ENCODE peak calls at places on chromosomes 4 and X, in nine cellular contexts. L, P, Z, K, H, J, A, B and Y are unnamed samples.
A peak's percentile ranks its signal among the peaks of the same experiment; 100 is the strongest.

GRCh38 chrX:22399793-22400192 is 127.1 kb downstream of the CBLL2 start:
- DNase-seq in L (peak; percentile 33), P (no peak), Z (no peak), K (no peak), H (no peak), J (no peak), A (peak; percentile 32), B (peak; percentile 37), Y (no peak)

GRCh38 chrX:40660381-40660780 is 13.0 kb upstream of the CXorf38 start:
- DNase-seq in L (no peak), P (no peak), Z (no peak), K (no peak), H (no peak), J (no peak), A (no peak), B (no peak), Y (no peak)

GRCh38 chr4:174089711-174090110 is 193.8 kb downstream of the FBXO8 start:
- DNase-seq in L (no peak), P (no peak), Z (no peak), K (no peak), H (no peak), J (no peak), A (no peak), B (no peak), Y (no peak)

GRCh38 chr4:7631288-7631633 is 196.5 kb upstream of the PSAPL1 start:
- DNase-seq in L (no peak), P (no peak), Z (no peak), K (no peak), H (no peak), J (no peak), A (no peak), B (no peak), Y (no peak)

GRCh38 chr4:106541253-106541652 is 172.7 kb upstream of the GIMD1 start:
- DNase-seq in L (peak; percentile 55), P (peak; percentile 74), Z (no peak), K (peak; percentile 27), H (no peak), J (no peak), A (peak; percentile 81), B (peak; percentile 82), Y (no peak)

GRCh38 chr4:147760695-147761094 is 28.8 kb downstream of the ARHGAP10 start:
- DNase-seq in L (no peak), P (no peak), Z (peak; percentile 30), K (no peak), H (no peak), J (peak; percentile 43), A (no peak), B (no peak), Y (peak; percentile 25)

GRCh38 chrX:135345328-135345645 is 36.0 kb downstream of the ETDC start:
- DNase-seq in L (peak; percentile 34), P (peak; percentile 67), Z (peak; percentile 29), K (peak; percentile 63), H (peak; percentile 5), J (peak; percentile 74), A (peak; percentile 61), B (peak; percentile 63), Y (peak; percentile 63)

GRCh38 chr4:80265571-80266266 is 745 bp upstream of the FGF5 start:
- DNase-seq in L (peak; percentile 52), P (peak; percentile 84), Z (no peak), K (peak; percentile 57), H (no peak), J (no peak), A (peak; percentile 95), B (peak; percentile 82), Y (no peak)

GRCh38 chrX:21798677-21799219 is 40.7 kb upstream of the MBTPS2 start:
- DNase-seq in L (peak; percentile 85), P (peak; percentile 45), Z (no peak), K (no peak), H (peak; percentile 9), J (no peak), A (peak; percentile 9), B (peak; percentile 80), Y (no peak)

GRCh38 chr4:69473699-69474098 is 22.0 kb downstream of the UGT2B4 start:
- DNase-seq in L (no peak), P (no peak), Z (no peak), K (no peak), H (no peak), J (no peak), A (no peak), B (no peak), Y (no peak)

GRCh38 chr4:93000914-93001313 is 697.1 kb downstream of the GRID2 start:
- DNase-seq in L (no peak), P (no peak), Z (no peak), K (no peak), H (no peak), J (no peak), A (no peak), B (no peak), Y (no peak)

GRCh38 chrX:46324166-46324565 is 221.1 kb downstream of the ZNF674 start:
- DNase-seq in L (no peak), P (no peak), Z (no peak), K (no peak), H (no peak), J (no peak), A (peak; percentile 51), B (no peak), Y (no peak)

GRCh38 chrX:46328133-46328532 is 217.1 kb downstream of the ZNF674 start:
- DNase-seq in L (no peak), P (no peak), Z (no peak), K (no peak), H (no peak), J (no peak), A (no peak), B (no peak), Y (no peak)

GRCh38 chrX:46325312-46325877 is 219.8 kb downstream of the ZNF674 start:
- DNase-seq in L (peak; percentile 96), P (peak; percentile 65), Z (no peak), K (peak; percentile 18), H (peak; percentile 80), J (peak; percentile 79), A (peak; percentile 77), B (peak; percentile 77), Y (peak; percentile 59)

GRCh38 chrX:46327229-46328081 is 217.8 kb downstream of the ZNF674 start:
- DNase-seq in L (peak; percentile 91), P (peak; percentile 47), Z (no peak), K (no peak), H (peak; percentile 69), J (peak; percentile 56), A (peak; percentile 55), B (peak; percentile 29), Y (peak; percentile 86)

GRCh38 chrX:46326161-46326560 is 219.1 kb downstream of the ZNF674 start:
- DNase-seq in L (peak; percentile 63), P (peak; percentile 30), Z (no peak), K (no peak), H (no peak), J (peak; percentile 22), A (peak; percentile 46), B (peak; percentile 31), Y (no peak)
- H3K4me3 ChIP-seq in L (peak overlapping the region; percentile 64), P (no peak overlapping the region), Z (no peak overlapping the region), K (no peak overlapping the region), H (peak overlapping the region; percentile 54), J (no peak overlapping the region), A (no peak overlapping the region), B (no peak overlapping the region), Y (no peak overlapping the region)

GRCh38 chrX:66162331-66162822 is 1.7 kb upstream of the HEPH start:
- DNase-seq in L (no peak), P (no peak), Z (no peak), K (no peak), H (no peak), J (no peak), A (peak; percentile 10), B (no peak), Y (no peak)
- H3K4me3 ChIP-seq in L (no peak overlapping the region), P (no peak overlapping the region), Z (no peak overlapping the region), K (no peak overlapping the region), H (no peak overlapping the region), J (no peak overlapping the region), A (no peak overlapping the region), B (no peak overlapping the region), Y (no peak overlapping the region)

GRCh38 chr4:18209448-18209847 is 187.9 kb upstream of the LCORL start:
- DNase-seq in L (no peak), P (no peak), Z (no peak), K (no peak), H (no peak), J (no peak), A (no peak), B (no peak), Y (no peak)

GRCh38 chr4:18214656-18215055 is 193.1 kb upstream of the LCORL start:
- DNase-seq in L (no peak), P (no peak), Z (no peak), K (no peak), H (no peak), J (no peak), A (no peak), B (no peak), Y (no peak)

GRCh38 chr4:18213576-18214198 is 192.1 kb upstream of the LCORL start:
- DNase-seq in L (no peak), P (no peak), Z (no peak), K (no peak), H (no peak), J (no peak), A (no peak), B (no peak), Y (no peak)
- H3K4me3 ChIP-seq in L (no peak overlapping the region), P (no peak overlapping the region), Z (no peak overlapping the region), K (no peak overlapping the region), H (no peak overlapping the region), J (no peak overlapping the region), A (no peak overlapping the region), B (no peak overlapping the region), Y (no peak overlapping the region)

DNA sequence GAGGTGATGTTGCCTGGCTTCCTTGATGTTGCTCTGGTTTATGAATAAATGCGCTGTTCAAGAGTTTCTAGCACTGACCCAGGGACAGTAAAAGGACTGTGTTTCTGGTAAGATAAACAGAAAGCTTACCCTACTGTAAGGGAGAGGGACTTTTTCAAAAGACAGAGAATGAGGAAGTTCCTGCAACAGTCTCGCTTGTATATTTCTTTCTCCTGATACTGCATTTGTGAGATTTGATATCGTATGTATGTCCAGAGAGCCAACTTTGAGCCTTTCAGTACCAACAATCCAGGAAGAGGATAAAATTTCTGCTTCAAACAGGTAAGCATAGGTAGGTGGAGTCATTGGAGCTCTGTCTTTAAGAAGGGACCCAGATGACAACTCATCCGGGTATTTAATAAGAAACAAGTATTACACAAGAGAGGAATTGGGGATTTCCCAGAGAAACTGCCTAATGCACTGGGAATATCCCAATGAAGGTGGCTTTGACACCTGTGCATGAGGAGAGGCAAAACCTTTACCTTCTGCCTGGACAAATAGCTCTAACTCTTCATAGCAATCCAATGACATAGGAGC is 771 bp downstream of the DAPP1 start:
- DNase-seq in L (peak; percentile 53), P (no peak), Z (no peak), K (no peak), H (no peak), J (no peak), A (no peak), B (no peak), Y (no peak)
- H3K4me3 ChIP-seq in L (peak overlapping the region; percentile 69), P (no peak overlapping the region), Z (no peak overlapping the region), K (no peak overlapping the region), H (no peak overlapping the region), J (no peak overlapping the region), A (no peak overlapping the region), B (no peak overlapping the region), Y (no peak overlapping the region)

DNA sequence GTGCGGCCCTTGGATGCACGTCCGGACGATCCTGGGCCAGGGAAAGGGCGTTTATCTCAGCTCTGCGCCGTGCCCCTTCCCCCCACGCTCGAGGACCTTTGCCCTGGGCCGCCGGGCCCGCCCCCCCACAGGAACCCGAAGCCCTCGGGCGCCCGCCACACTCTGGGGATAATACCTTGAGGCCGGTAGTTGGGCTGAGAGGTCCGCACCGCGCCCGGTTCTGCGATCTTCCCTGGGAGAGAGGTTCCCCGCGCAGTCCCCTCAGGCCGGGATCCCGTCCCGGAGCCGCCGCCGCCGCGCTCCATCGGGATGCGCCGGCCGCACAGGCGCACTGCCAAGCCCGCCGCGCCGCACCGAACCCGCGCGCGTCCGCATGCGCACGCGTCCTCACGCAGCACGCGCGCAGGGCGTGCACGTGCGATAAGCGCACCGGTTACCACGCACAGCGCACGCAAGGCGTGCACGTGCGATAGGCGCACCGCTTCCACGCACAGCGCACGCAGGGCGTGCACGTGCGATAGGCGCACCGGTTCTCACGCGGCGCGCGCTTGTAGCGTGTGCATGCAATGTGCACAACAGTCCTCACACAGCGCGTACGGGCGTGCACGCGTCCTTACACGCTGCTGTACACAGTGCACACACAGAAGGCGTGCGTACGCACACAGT is at the start of gene MAP7D2:
- DNase-seq in L (no peak), P (no peak), Z (no peak), K (no peak), H (peak; percentile 14), J (no peak), A (peak; percentile 37), B (no peak), Y (no peak)
- H3K4me3 ChIP-seq in L (no peak within 1 kb of the TSS), P (peak within 1 kb of the TSS; percentile 33), Z (no peak within 1 kb of the TSS), K (peak within 1 kb of the TSS; percentile 19), H (peak within 1 kb of the TSS; percentile 74), J (peak within 1 kb of the TSS; percentile 29), A (peak within 1 kb of the TSS; percentile 43), B (peak within 1 kb of the TSS; percentile 26), Y (no peak within 1 kb of the TSS)